ENCODE peak calls at places on chromosomes 6 and 20, in nine cellular contexts. O is left ventricle myocardium inferior, V is sigmoid colon, X is cardiac muscle cell, J is lower lobe of right lung, S is H1, K is brain microvascular endothelial cell, D is heart right ventricle, R is heart left ventricle. F is an unnamed sample.

GRCh38 chr6:26556263-26557070 is 18.3 kb downstream of the HMGN4 start:
- DNase-seq in O (peak; percentile 46), V (no peak), X (peak; percentile 91), J (no peak), S (peak; percentile 92), K (peak; percentile 95), D (no peak), R (no peak), F (peak; percentile 97)

GRCh38 chr20:32580970-32581838 is 3.9 kb downstream of the NOL4L start:
- DNase-seq in O (no peak), V (no peak), X (no peak), J (no peak), S (no peak), K (no peak), D (peak; percentile 12), R (no peak), F (no peak)

GRCh38 chr6:157659536-157660271 is 163.3 kb upstream of the SNX9 start:
- DNase-seq in O (no peak), V (no peak), X (no peak), J (no peak), S (no peak), K (peak; percentile 20), D (no peak), R (no peak), F (no peak)

GRCh38 chr6:147950623-147950987 is 392.0 kb upstream of the SASH1 start:
- DNase-seq in O (peak; percentile 11), V (no peak), X (peak; percentile 88), J (no peak), S (no peak), K (peak; percentile 11), D (peak; percentile 9), R (no peak), F (no peak)

GRCh38 chr6:52261229-52261628 is 16.9 kb upstream of the IL17F start:
- DNase-seq in O (no peak), V (no peak), X (no peak), J (no peak), S (no peak), K (peak; percentile 10), D (no peak), R (no peak), F (no peak)

GRCh38 chr6:134686071-134686470 is 263.8 kb downstream of the ALDH8A1 start:
- DNase-seq in O (no peak), V (no peak), X (no peak), J (no peak), S (no peak), K (no peak), D (no peak), R (no peak), F (no peak)

GRCh38 chr20:62816879-62817873 is at the start of gene COL9A3:
- DNase-seq in O (no peak), V (no peak), X (no peak), J (no peak), S (peak; percentile 76), K (no peak), D (no peak), R (no peak), F (no peak)

GRCh38 chr6:3337521-3338350 is 79.0 kb downstream of the PSMG4 start:
- DNase-seq in O (no peak), V (no peak), X (peak; percentile 40), J (no peak), S (no peak), K (no peak), D (no peak), R (no peak), F (no peak)

GRCh38 chr6:139891471-139891870 is 517.0 kb upstream of the CITED2 start:
- DNase-seq in O (no peak), V (no peak), X (no peak), J (no peak), S (no peak), K (peak; percentile 6), D (no peak), R (no peak), F (no peak)

GRCh38 chr6:3397229-3398164 is 59.4 kb downstream of the SLC22A23 start:
- DNase-seq in O (no peak), V (peak; percentile 35), X (no peak), J (no peak), S (no peak), K (no peak), D (no peak), R (no peak), F (no peak)

GRCh38 chr6:148535976-148536375 is 193.3 kb downstream of the SASH1 start:
- DNase-seq in O (no peak), V (no peak), X (peak; percentile 27), J (no peak), S (no peak), K (peak; percentile 77), D (no peak), R (no peak), F (no peak)

GRCh38 chr6:84976516-84977420 is 212.4 kb upstream of the TBX18 start:
- DNase-seq in O (no peak), V (no peak), X (peak; percentile 41), J (no peak), S (no peak), K (peak; percentile 47), D (no peak), R (no peak), F (no peak)

GRCh38 chr6:4489538-4489937 is 286.7 kb upstream of the CDYL start:
- DNase-seq in O (no peak), V (no peak), X (no peak), J (no peak), S (no peak), K (no peak), D (no peak), R (no peak), F (no peak)

GRCh38 chr6:4270799-4271198 is 135.4 kb upstream of the ECI2 start:
- DNase-seq in O (no peak), V (no peak), X (peak; percentile 53), J (no peak), S (no peak), K (peak; percentile 50), D (no peak), R (no peak), F (no peak)

GRCh38 chr6:31033075-31033474 is 22.8 kb downstream of the MUC22 start:
- DNase-seq in O (no peak), V (no peak), X (no peak), J (no peak), S (no peak), K (no peak), D (no peak), R (no peak), F (no peak)

GRCh38 chr6:14921170-14921569 is 324.7 kb upstream of the JARID2 start:
- DNase-seq in O (peak; percentile 69), V (peak; percentile 82), X (peak; percentile 40), J (peak; percentile 84), S (no peak), K (no peak), D (peak; percentile 64), R (peak; percentile 59), F (no peak)

GRCh38 chr6:159097256-159097655 is 52.5 kb upstream of the TAGAP start:
- DNase-seq in O (no peak), V (no peak), X (no peak), J (no peak), S (no peak), K (no peak), D (no peak), R (no peak), F (no peak)

GRCh38 chr6:81171991-81172740 is 580.3 kb downstream of the TENT5A start:
- DNase-seq in O (peak; percentile 23), V (peak; percentile 69), X (peak; percentile 64), J (no peak), S (no peak), K (peak; percentile 74), D (peak; percentile 19), R (peak; percentile 24), F (no peak)

DNA sequence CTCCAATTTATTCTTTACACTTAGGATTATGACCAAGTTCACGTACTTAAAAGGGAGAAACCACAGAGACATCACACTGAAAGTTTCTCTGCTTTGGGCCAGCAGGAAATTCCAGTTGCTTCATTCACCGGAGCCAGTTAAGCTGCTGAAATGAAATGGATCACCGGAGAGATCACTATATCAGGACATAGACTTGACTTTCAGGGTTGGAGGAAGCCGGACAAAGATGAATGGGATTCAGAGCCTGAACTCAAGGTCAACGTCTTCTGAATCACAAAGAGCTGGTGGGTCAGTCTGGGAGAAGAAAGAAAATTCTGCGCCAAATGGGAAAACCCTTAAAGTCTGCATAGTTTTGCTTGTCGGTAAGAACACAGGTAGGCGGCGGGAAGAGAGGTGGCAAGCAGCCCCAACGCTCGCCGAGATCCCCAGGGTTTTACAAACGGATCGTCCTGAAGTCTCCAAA is 81.9 kb upstream of the CCDC28A start:
- DNase-seq in O (no peak), V (no peak), X (peak; percentile 84), J (no peak), S (no peak), K (peak; percentile 63), D (no peak), R (no peak), F (no peak)
- H3K27ac ChIP-seq in O (peak overlapping the region; percentile 83), V (peak overlapping the region; percentile 69), X (no peak overlapping the region), J (peak overlapping the region; percentile 84), S (no peak overlapping the region), K (peak overlapping the region; percentile 68), D (peak overlapping the region; percentile 73), R (no peak overlapping the region), F (peak overlapping the region; percentile 94)

GRCh38 chr6:21769973-21770372 is 176.4 kb downstream of the SOX4 start:
- DNase-seq in O (no peak), V (no peak), X (no peak), J (no peak), S (no peak), K (no peak), D (no peak), R (no peak), F (no peak)
- H3K27ac ChIP-seq in O (peak overlapping the region; percentile 13), V (peak overlapping the region; percentile 64), X (peak overlapping the region; percentile 79), J (no peak overlapping the region), S (no peak overlapping the region), K (peak overlapping the region; percentile 83), D (peak overlapping the region; percentile 17), R (peak overlapping the region; percentile 6), F (no peak overlapping the region)

GRCh38 chr20:37095108-37095608 is 639 bp downstream of the RBL1 start:
- DNase-seq in O (no peak), V (no peak), X (no peak), J (no peak), S (no peak), K (no peak), D (no peak), R (no peak), F (no peak)
- H3K27ac ChIP-seq in O (peak overlapping the region; percentile 57), V (peak overlapping the region; percentile 68), X (no peak overlapping the region), J (peak overlapping the region; percentile 82), S (peak overlapping the region; percentile 98), K (no peak overlapping the region), D (peak overlapping the region; percentile 65), R (no peak overlapping the region), F (peak overlapping the region; percentile 90)

DNA sequence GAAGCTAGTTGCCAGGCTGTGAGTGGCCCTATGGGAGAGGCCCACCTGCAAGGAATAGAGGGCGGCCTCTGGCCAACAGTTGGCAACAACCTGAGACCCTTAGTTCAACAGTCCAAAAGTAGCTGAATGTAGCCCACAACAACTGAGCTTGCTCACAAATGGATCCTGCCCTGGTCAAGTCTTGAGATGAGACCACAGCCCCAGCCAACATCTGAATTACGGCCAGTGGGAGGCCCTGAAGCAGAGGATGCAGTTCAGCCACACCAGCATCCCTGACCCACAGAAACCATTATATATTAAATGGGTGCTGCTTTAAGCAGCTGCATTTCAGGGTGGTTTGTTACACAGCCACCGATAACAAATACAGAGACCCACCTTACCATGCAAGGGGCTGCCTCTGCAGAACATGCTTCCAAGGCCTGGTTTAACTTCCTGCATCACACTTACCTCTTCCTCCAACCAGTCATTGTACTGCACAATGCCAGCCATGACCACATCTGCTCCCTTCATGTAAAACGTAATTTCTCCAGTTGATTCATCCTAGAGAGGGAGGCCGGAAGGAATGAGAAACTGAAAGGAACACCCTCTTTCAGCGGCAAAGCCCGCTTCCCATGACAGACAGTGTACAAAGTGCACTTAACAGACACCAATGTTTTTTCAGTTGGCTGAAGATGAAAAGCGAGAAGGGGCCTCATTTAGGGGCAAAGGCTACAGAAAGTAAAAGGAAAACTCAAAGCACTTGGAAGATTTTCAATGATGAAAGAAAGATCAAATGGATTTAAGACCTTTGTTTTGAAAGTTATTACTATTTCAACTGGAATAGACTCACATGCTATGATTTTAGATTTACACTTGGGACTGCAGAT is 86.2 kb upstream of the NFATC2 start:
- DNase-seq in O (no peak), V (no peak), X (peak; percentile 90), J (no peak), S (no peak), K (peak; percentile 90), D (peak; percentile 20), R (no peak), F (no peak)
- H3K27ac ChIP-seq in O (peak overlapping the region; percentile 19), V (no peak overlapping the region), X (no peak overlapping the region), J (no peak overlapping the region), S (no peak overlapping the region), K (peak overlapping the region; percentile 99), D (no peak overlapping the region), R (no peak overlapping the region), F (no peak overlapping the region)

F was measured in keratinocyte.